ENCODE peak calls at places on chromosomes 7 and 10, in six cellular contexts. One of them, this sample, is unnamed.

GRCh38 chr7:15916666-15917388 is 230.3 kb upstream of the MEOX2 start:
- DNase-seq in iPS DF 6.9: no peak
- DNase-seq in right lobe of liver: no peak
- DNase-seq in GM23248: peak; percentile 51
- DNase-seq in transverse colon: no peak
- DNase-seq in HL-60: no peak
- DNase-seq in this sample: no peak

GRCh38 chr7:137933270-137934017 is 68.4 kb downstream of the CREB3L2 start:
- DNase-seq in iPS DF 6.9: no peak
- DNase-seq in right lobe of liver: no peak
- DNase-seq in GM23248: peak; percentile 76
- DNase-seq in transverse colon: no peak
- DNase-seq in HL-60: no peak
- DNase-seq in this sample: peak; percentile 48

GRCh38 chr10:62614389-62615157 is 189.9 kb upstream of the ADO start:
- DNase-seq in iPS DF 6.9: no peak
- DNase-seq in right lobe of liver: no peak
- DNase-seq in GM23248: peak; percentile 91
- DNase-seq in transverse colon: no peak
- DNase-seq in HL-60: no peak
- DNase-seq in this sample: no peak

GRCh38 chr7:141528399-141528798 is 22.8 kb upstream of the AGK start:
- DNase-seq in iPS DF 6.9: no peak
- DNase-seq in right lobe of liver: no peak
- DNase-seq in GM23248: no peak
- DNase-seq in transverse colon: no peak
- DNase-seq in HL-60: no peak
- DNase-seq in this sample: no peak

GRCh38 chr7:40644454-40645188 is 509.8 kb downstream of the SUGCT start:
- DNase-seq in iPS DF 6.9: no peak
- DNase-seq in right lobe of liver: no peak
- DNase-seq in GM23248: no peak
- DNase-seq in transverse colon: no peak
- DNase-seq in HL-60: no peak
- DNase-seq in this sample: no peak

GRCh38 chr7:240887-241421 is 48.6 kb downstream of the FAM20C start:
- DNase-seq in iPS DF 6.9: no peak
- DNase-seq in right lobe of liver: no peak
- DNase-seq in GM23248: no peak
- DNase-seq in transverse colon: no peak
- DNase-seq in HL-60: no peak
- DNase-seq in this sample: no peak

GRCh38 chr7:142866361-142867096 is 11.7 kb downstream of the EPHB6 start:
- DNase-seq in iPS DF 6.9: no peak
- DNase-seq in right lobe of liver: no peak
- DNase-seq in GM23248: peak; percentile 35
- DNase-seq in transverse colon: peak; percentile 41
- DNase-seq in HL-60: no peak
- DNase-seq in this sample: no peak

GRCh38 chr10:34906021-34906965 is 91.2 kb upstream of the PARD3 start:
- DNase-seq in iPS DF 6.9: no peak
- DNase-seq in right lobe of liver: no peak
- DNase-seq in GM23248: no peak
- DNase-seq in transverse colon: no peak
- DNase-seq in HL-60: no peak
- DNase-seq in this sample: peak; percentile 42

GRCh38 chr10:10910634-10911033 is 107.0 kb upstream of the CELF2 start:
- DNase-seq in iPS DF 6.9: no peak
- DNase-seq in right lobe of liver: no peak
- DNase-seq in GM23248: peak; percentile 35
- DNase-seq in transverse colon: no peak
- DNase-seq in HL-60: no peak
- DNase-seq in this sample: no peak

GRCh38 chr7:32089678-32090077 is 19.5 kb upstream of the PDE1C start:
- DNase-seq in iPS DF 6.9: no peak
- DNase-seq in right lobe of liver: no peak
- DNase-seq in GM23248: no peak
- DNase-seq in transverse colon: no peak
- DNase-seq in HL-60: no peak
- DNase-seq in this sample: no peak

GRCh38 chr10:132458595-132459251 is 61.7 kb downstream of the PWWP2B start:
- DNase-seq in iPS DF 6.9: no peak
- DNase-seq in right lobe of liver: peak; percentile 58
- DNase-seq in GM23248: peak; percentile 55
- DNase-seq in transverse colon: peak; percentile 88
- DNase-seq in HL-60: no peak
- DNase-seq in this sample: peak; percentile 62

GRCh38 chr10:86678999-86679792 is 10.9 kb downstream of the LDB3 start:
- DNase-seq in iPS DF 6.9: no peak
- DNase-seq in right lobe of liver: no peak
- DNase-seq in GM23248: no peak
- DNase-seq in transverse colon: peak; percentile 41
- DNase-seq in HL-60: peak; percentile 37
- DNase-seq in this sample: peak; percentile 8

GRCh38 chr10:119248681-119249080 is 41.3 kb downstream of the GRK5 start:
- DNase-seq in iPS DF 6.9: no peak
- DNase-seq in right lobe of liver: no peak
- DNase-seq in GM23248: no peak
- DNase-seq in transverse colon: no peak
- DNase-seq in HL-60: no peak
- DNase-seq in this sample: no peak

GRCh38 chr10:132223611-132224342 is 37.0 kb downstream of the DPYSL4 start:
- DNase-seq in iPS DF 6.9: no peak
- DNase-seq in right lobe of liver: no peak
- DNase-seq in GM23248: no peak
- DNase-seq in transverse colon: no peak
- DNase-seq in HL-60: no peak
- DNase-seq in this sample: no peak

GRCh38 chr10:47400251-47400650 is 16.2 kb upstream of the ZNF488 start:
- DNase-seq in iPS DF 6.9: no peak
- DNase-seq in right lobe of liver: no peak
- DNase-seq in GM23248: no peak
- DNase-seq in transverse colon: no peak
- DNase-seq in HL-60: no peak
- DNase-seq in this sample: no peak

GRCh38 chr10:95508730-95509129 is 52.4 kb downstream of the SORBS1 start:
- DNase-seq in iPS DF 6.9: no peak
- DNase-seq in right lobe of liver: no peak
- DNase-seq in GM23248: peak; percentile 71
- DNase-seq in transverse colon: no peak
- DNase-seq in HL-60: no peak
- DNase-seq in this sample: no peak

GRCh38 chr10:126433351-126433750 is 45.1 kb upstream of the ADAM12 start:
- DNase-seq in iPS DF 6.9: no peak
- DNase-seq in right lobe of liver: no peak
- DNase-seq in GM23248: no peak
- DNase-seq in transverse colon: no peak
- DNase-seq in HL-60: no peak
- DNase-seq in this sample: no peak

GRCh38 chr10:96369890-96370574 is 11.2 kb upstream of the OPALIN start:
- DNase-seq in iPS DF 6.9: no peak
- DNase-seq in right lobe of liver: no peak
- DNase-seq in GM23248: peak; percentile 8
- DNase-seq in transverse colon: no peak
- DNase-seq in HL-60: no peak
- DNase-seq in this sample: no peak

GRCh38 chr10:47046321-47047126 is 135.3 kb downstream of the PTPN20 start:
- DNase-seq in iPS DF 6.9: no peak
- DNase-seq in right lobe of liver: peak; percentile 8
- DNase-seq in GM23248: no peak
- DNase-seq in transverse colon: no peak
- DNase-seq in HL-60: no peak
- DNase-seq in this sample: no peak

GRCh38 chr7:134184767-134185166 is 57.6 kb downstream of the LRGUK start:
- DNase-seq in iPS DF 6.9: no peak
- DNase-seq in right lobe of liver: no peak
- DNase-seq in GM23248: no peak
- DNase-seq in transverse colon: no peak
- DNase-seq in HL-60: no peak
- DNase-seq in this sample: no peak

GRCh38 chr7:48962821-48963505 is 38.6 kb downstream of the CDC14C start:
- DNase-seq in iPS DF 6.9: no peak
- DNase-seq in right lobe of liver: no peak
- DNase-seq in GM23248: no peak
- DNase-seq in transverse colon: no peak
- DNase-seq in HL-60: no peak
- DNase-seq in this sample: no peak

GRCh38 chr7:34133983-34134782 is 228.8 kb downstream of the BMPER start:
- DNase-seq in iPS DF 6.9: peak; percentile 50
- DNase-seq in right lobe of liver: peak; percentile 56
- DNase-seq in GM23248: peak; percentile 88
- DNase-seq in transverse colon: peak; percentile 42
- DNase-seq in HL-60: peak; percentile 26
- DNase-seq in this sample: peak; percentile 83

GRCh38 chr7:18040196-18040595 is 12.6 kb upstream of the PRPS1L1 start:
- DNase-seq in iPS DF 6.9: no peak
- DNase-seq in right lobe of liver: no peak
- DNase-seq in GM23248: peak; percentile 46
- DNase-seq in transverse colon: no peak
- DNase-seq in HL-60: no peak
- DNase-seq in this sample: no peak

DNA sequence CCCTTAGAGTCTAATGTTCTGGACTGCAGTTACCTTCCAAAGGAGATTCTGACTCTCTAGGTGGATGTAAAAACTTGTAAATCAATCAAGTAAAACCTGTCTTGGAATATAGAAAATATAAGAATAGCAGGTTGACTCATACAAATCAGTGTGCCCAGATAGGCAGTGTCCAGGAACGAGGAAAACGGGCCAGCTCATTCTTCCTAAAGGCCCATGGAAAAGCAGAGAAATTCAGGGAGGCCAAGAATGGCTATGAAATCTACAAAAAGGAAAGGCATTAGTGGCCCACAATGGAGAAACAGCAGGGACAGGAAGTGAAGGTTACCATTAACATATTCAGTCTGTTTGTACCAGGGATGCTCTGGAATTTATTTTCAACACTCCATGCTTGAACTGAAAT is 14.9 kb downstream of the GLI3 start:
- DNase-seq in iPS DF 6.9: no peak
- DNase-seq in right lobe of liver: no peak
- DNase-seq in GM23248: no peak
- DNase-seq in transverse colon: no peak
- DNase-seq in HL-60: no peak
- DNase-seq in this sample: no peak
- H3K27ac ChIP-seq in iPS DF 6.9: peak overlapping the region; percentile 67
- H3K27ac ChIP-seq in right lobe of liver: no peak overlapping the region
- H3K27ac ChIP-seq in GM23248: no peak overlapping the region
- H3K27ac ChIP-seq in transverse colon: peak overlapping the region; percentile 32
- H3K27ac ChIP-seq in HL-60: no peak overlapping the region
- H3K27ac ChIP-seq in this sample: no peak overlapping the region

GRCh38 chr10:27715505-27715904 is 30.1 kb downstream of the MKX start:
- DNase-seq in iPS DF 6.9: no peak
- DNase-seq in right lobe of liver: no peak
- DNase-seq in GM23248: no peak
- DNase-seq in transverse colon: no peak
- DNase-seq in HL-60: no peak
- DNase-seq in this sample: no peak

GRCh38 chr10:27717191-27717590 is 28.4 kb downstream of the MKX start:
- DNase-seq in iPS DF 6.9: no peak
- DNase-seq in right lobe of liver: no peak
- DNase-seq in GM23248: no peak
- DNase-seq in transverse colon: no peak
- DNase-seq in HL-60: no peak
- DNase-seq in this sample: no peak

GRCh38 chr10:27713906-27714305 is 31.7 kb downstream of the MKX start:
- DNase-seq in iPS DF 6.9: no peak
- DNase-seq in right lobe of liver: no peak
- DNase-seq in GM23248: peak; percentile 87
- DNase-seq in transverse colon: no peak
- DNase-seq in HL-60: no peak
- DNase-seq in this sample: no peak

GRCh38 chr10:27716521-27716920 is 29.1 kb downstream of the MKX start:
- DNase-seq in iPS DF 6.9: no peak
- DNase-seq in right lobe of liver: no peak
- DNase-seq in GM23248: no peak
- DNase-seq in transverse colon: no peak
- DNase-seq in HL-60: no peak
- DNase-seq in this sample: no peak

GRCh38 chr10:27714349-27714748 is 31.3 kb downstream of the MKX start:
- DNase-seq in iPS DF 6.9: no peak
- DNase-seq in right lobe of liver: no peak
- DNase-seq in GM23248: peak; percentile 52
- DNase-seq in transverse colon: no peak
- DNase-seq in HL-60: no peak
- DNase-seq in this sample: no peak
- H3K4me3 ChIP-seq in iPS DF 6.9: no peak overlapping the region
- H3K4me3 ChIP-seq in right lobe of liver: no peak overlapping the region
- H3K4me3 ChIP-seq in GM23248: peak overlapping the region; percentile 70
- H3K4me3 ChIP-seq in transverse colon: no peak overlapping the region
- H3K4me3 ChIP-seq in HL-60: no peak overlapping the region
- H3K4me3 ChIP-seq in this sample: no peak overlapping the region

DNA sequence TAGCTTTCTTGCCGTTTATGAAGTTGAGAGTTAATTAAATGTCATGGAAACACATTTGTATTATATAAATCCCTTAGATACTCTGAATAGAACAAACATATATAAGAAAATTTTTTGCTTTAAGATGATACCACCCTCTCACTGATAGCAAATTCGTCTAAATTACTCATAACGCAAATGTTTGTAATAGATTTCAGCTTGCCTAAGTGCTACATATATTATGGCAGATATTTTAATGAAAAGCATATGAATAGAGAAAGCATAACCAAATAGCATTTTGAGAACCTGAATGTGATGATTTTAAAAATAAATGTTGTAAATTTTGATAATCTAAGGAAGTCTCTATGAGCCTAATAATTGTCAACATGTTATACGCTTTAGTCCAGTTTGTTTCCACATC is 9.2 kb downstream of the CACNB2 start:
- DNase-seq in iPS DF 6.9: no peak
- DNase-seq in right lobe of liver: no peak
- DNase-seq in GM23248: no peak
- DNase-seq in transverse colon: no peak
- DNase-seq in HL-60: no peak
- DNase-seq in this sample: no peak
- H3K27ac ChIP-seq in iPS DF 6.9: no peak overlapping the region
- H3K27ac ChIP-seq in right lobe of liver: no peak overlapping the region
- H3K27ac ChIP-seq in GM23248: no peak overlapping the region
- H3K27ac ChIP-seq in transverse colon: peak overlapping the region; percentile 46
- H3K27ac ChIP-seq in HL-60: no peak overlapping the region
- H3K27ac ChIP-seq in this sample: no peak overlapping the region

DNA sequence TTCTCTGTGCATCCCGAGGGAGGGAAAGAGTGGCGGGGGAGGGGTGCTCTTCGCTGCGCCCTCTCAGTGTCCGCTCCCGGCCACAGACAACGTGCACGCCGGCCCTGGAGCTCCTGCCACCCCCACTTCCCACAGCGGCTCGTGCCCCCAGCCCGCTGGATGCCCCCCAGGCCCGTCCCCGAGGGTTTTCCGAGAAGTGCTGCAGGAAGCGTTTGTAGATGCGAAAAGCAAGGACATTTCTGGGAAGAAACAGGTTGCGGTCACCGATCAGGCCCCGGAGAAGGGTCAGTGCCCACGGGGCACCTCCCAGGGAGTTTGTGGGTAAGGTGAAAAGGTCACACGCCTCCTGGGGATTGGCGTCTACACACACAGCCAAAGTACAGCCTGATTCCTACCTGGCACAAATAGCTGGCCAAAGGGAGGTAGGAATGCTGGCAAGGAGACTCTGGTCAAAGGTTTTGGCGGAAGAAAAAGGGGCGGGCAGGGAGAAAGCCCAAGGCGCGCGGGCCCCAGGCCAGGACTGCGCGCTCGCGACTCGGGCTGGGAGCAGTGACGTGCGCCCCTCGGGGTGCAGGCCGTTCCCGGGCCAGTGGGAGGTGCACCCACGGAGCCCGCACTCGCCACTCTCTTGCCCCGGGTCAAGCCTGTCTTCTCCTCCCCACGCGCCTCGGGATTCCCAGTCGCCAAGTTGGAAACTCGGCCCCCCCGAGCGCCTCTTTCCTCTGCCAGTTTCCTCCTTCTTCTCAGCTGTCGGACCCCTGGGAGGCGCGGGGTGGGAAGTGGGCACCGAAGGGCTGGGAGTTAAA is 1.5 kb upstream of the NRP1 start:
- DNase-seq in iPS DF 6.9: no peak
- DNase-seq in right lobe of liver: peak; percentile 72
- DNase-seq in GM23248: peak; percentile 84
- DNase-seq in transverse colon: peak; percentile 69
- DNase-seq in HL-60: no peak
- DNase-seq in this sample: peak; percentile 40
- H3K4me3 ChIP-seq in iPS DF 6.9: peak overlapping the region; percentile 61
- H3K4me3 ChIP-seq in right lobe of liver: peak overlapping the region; percentile 80
- H3K4me3 ChIP-seq in GM23248: peak overlapping the region; percentile 94
- H3K4me3 ChIP-seq in transverse colon: peak overlapping the region; percentile 51
- H3K4me3 ChIP-seq in HL-60: peak overlapping the region; percentile 71
- H3K4me3 ChIP-seq in this sample: peak overlapping the region; percentile 84